ENCODE peak calls at places on chromosomes 13 and 19, in ten cellular contexts. N, W, Q, H, L, Y, D, C, M and V are unnamed samples.

GRCh38 chr13:48496271-48496670 is 36.6 kb downstream of the RCBTB2 start:
- DNase-seq in N (no peak), W (no peak), Q (no peak), H (no peak), L (no peak), Y (no peak), D (no peak), C (no peak), M (no peak), V (no peak)

GRCh38 chr13:37136187-37136586 is 30.7 kb upstream of the CSNK1A1L start:
- DNase-seq in N (no peak), W (no peak), Q (no peak), H (no peak), L (no peak), Y (no peak), D (no peak), C (no peak), M (peak; percentile 77), V (no peak)

GRCh38 chr19:472005-472858 is 11.4 kb upstream of the SHC2 start:
- DNase-seq in N (no peak), W (no peak), Q (no peak), H (no peak), L (no peak), Y (no peak), D (no peak), C (no peak), M (peak; percentile 15), V (no peak)

GRCh38 chr19:676343-677105 is at the start of gene FSTL3:
- DNase-seq in N (no peak), W (no peak), Q (no peak), H (peak; percentile 63), L (peak; percentile 34), Y (no peak), D (no peak), C (no peak), M (peak; percentile 49), V (no peak)

GRCh38 chr19:55694656-55695491 is 19.8 kb downstream of the EPN1 start:
- DNase-seq in N (no peak), W (no peak), Q (no peak), H (no peak), L (no peak), Y (no peak), D (no peak), C (no peak), M (no peak), V (no peak)

GRCh38 chr19:35140207-35140897 is 1.7 kb downstream of the FXYD1 start:
- DNase-seq in N (no peak), W (no peak), Q (no peak), H (peak; percentile 76), L (no peak), Y (no peak), D (no peak), C (no peak), M (no peak), V (peak; percentile 8)

GRCh38 chr13:41458187-41458938 is 1.0 kb downstream of the RGCC start:
- DNase-seq in N (peak; percentile 79), W (no peak), Q (peak; percentile 35), H (peak; percentile 59), L (peak; percentile 51), Y (peak; percentile 32), D (peak; percentile 67), C (peak; percentile 62), M (peak; percentile 22), V (peak; percentile 11)

GRCh38 chr13:24292476-24292875 is 16.9 kb upstream of the C1QTNF9 start:
- DNase-seq in N (no peak), W (no peak), Q (no peak), H (no peak), L (no peak), Y (no peak), D (no peak), C (no peak), M (no peak), V (no peak)

GRCh38 chr19:35856546-35857149 is at the start of gene KIRREL2:
- DNase-seq in N (peak; percentile 49), W (no peak), Q (no peak), H (no peak), L (peak; percentile 25), Y (no peak), D (peak; percentile 40), C (peak; percentile 10), M (no peak), V (peak; percentile 76)

GRCh38 chr19:4547303-4548237 is 7.7 kb upstream of the LRG1 start:
- DNase-seq in N (peak; percentile 63), W (no peak), Q (no peak), H (no peak), L (peak; percentile 45), Y (no peak), D (no peak), C (peak; percentile 11), M (no peak), V (peak; percentile 47)

GRCh38 chr13:30830638-30830965 is 75.5 kb upstream of the MEDAG start:
- DNase-seq in N (no peak), W (no peak), Q (no peak), H (no peak), L (no peak), Y (no peak), D (no peak), C (no peak), M (no peak), V (no peak)

GRCh38 chr13:40232321-40232720 is 434.1 kb downstream of the FOXO1 start:
- DNase-seq in N (no peak), W (no peak), Q (no peak), H (no peak), L (no peak), Y (no peak), D (no peak), C (no peak), M (peak; percentile 13), V (no peak)

GRCh38 chr13:27997904-27998522 is 9.5 kb upstream of the URAD start:
- DNase-seq in N (peak; percentile 67), W (no peak), Q (peak; percentile 7), H (no peak), L (peak; percentile 80), Y (no peak), D (peak; percentile 11), C (no peak), M (peak; percentile 46), V (peak; percentile 72)

GRCh38 chr19:36547001-36547732 is 19.1 kb upstream of the ZNF260 start:
- DNase-seq in N (no peak), W (no peak), Q (no peak), H (no peak), L (no peak), Y (no peak), D (no peak), C (no peak), M (peak; percentile 10), V (no peak)

GRCh38 chr13:100442095-100442832 is 146.3 kb downstream of the GGACT start:
- DNase-seq in N (no peak), W (no peak), Q (no peak), H (no peak), L (no peak), Y (peak; percentile 23), D (no peak), C (no peak), M (no peak), V (no peak)

GRCh38 chr19:14440049-14440448 is 6.9 kb downstream of the PKN1 start:
- DNase-seq in N (peak; percentile 89), W (no peak), Q (peak; percentile 66), H (peak; percentile 83), L (no peak), Y (no peak), D (peak; percentile 76), C (peak; percentile 69), M (no peak), V (no peak)

GRCh38 chr19:8576273-8576993 is 809 bp downstream of the MYO1F start:
- DNase-seq in N (peak; percentile 38), W (no peak), Q (no peak), H (no peak), L (no peak), Y (no peak), D (no peak), C (no peak), M (no peak), V (no peak)

GRCh38 chr19:47729468-47729798 is 15.9 kb upstream of the NOP53 start:
- DNase-seq in N (peak; percentile 64), W (no peak), Q (no peak), H (peak; percentile 79), L (peak; percentile 79), Y (no peak), D (no peak), C (peak; percentile 28), M (peak; percentile 97), V (no peak)

GRCh38 chr13:82627183-82627582 is 1255.1 kb downstream of the SLITRK1 start:
- DNase-seq in N (no peak), W (peak; percentile 63), Q (no peak), H (no peak), L (no peak), Y (peak; percentile 16), D (no peak), C (no peak), M (peak; percentile 82), V (no peak)

GRCh38 chr19:43562211-43562697 is 13.1 kb downstream of the XRCC1 start:
- DNase-seq in N (no peak), W (no peak), Q (no peak), H (no peak), L (no peak), Y (no peak), D (peak; percentile 5), C (no peak), M (no peak), V (no peak)

GRCh38 chr19:45613926-45614725 is 12.1 kb upstream of the GPR4 start:
- DNase-seq in N (peak; percentile 72), W (peak; percentile 55), Q (no peak), H (no peak), L (peak; percentile 40), Y (no peak), D (no peak), C (peak; percentile 25), M (peak; percentile 95), V (no peak)

GRCh38 chr13:20964904-20965303 is 62.4 kb upstream of the XPO4 start:
- DNase-seq in N (no peak), W (no peak), Q (no peak), H (no peak), L (no peak), Y (no peak), D (no peak), C (no peak), M (peak; percentile 45), V (no peak)

GRCh38 chr19:44345969-44346368 is 10.5 kb downstream of the ZNF112 start:
- DNase-seq in N (no peak), W (no peak), Q (no peak), H (no peak), L (no peak), Y (no peak), D (no peak), C (no peak), M (no peak), V (no peak)

GRCh38 chr13:48304132-48304876 is 753 bp downstream of the RB1 start:
- DNase-seq in N (peak; percentile 42), W (peak; percentile 7), Q (no peak), H (peak; percentile 57), L (peak; percentile 22), Y (peak; percentile 33), D (peak; percentile 45), C (no peak), M (peak; percentile 71), V (no peak)

GRCh38 chr13:48634631-48635030 is 19.1 kb upstream of the CYSLTR2 start:
- DNase-seq in N (no peak), W (no peak), Q (no peak), H (no peak), L (no peak), Y (no peak), D (no peak), C (no peak), M (no peak), V (no peak)

GRCh38 chr19:6476155-6476895 is 5.3 kb downstream of the DENND1C start:
- DNase-seq in N (peak; percentile 84), W (no peak), Q (peak; percentile 51), H (peak; percentile 71), L (peak; percentile 98), Y (no peak), D (peak; percentile 60), C (peak; percentile 44), M (peak; percentile 38), V (no peak)

GRCh38 chr19:19643158-19644053 is at the start of gene GMIP:
- DNase-seq in N (peak; percentile 92), W (no peak), Q (peak; percentile 88), H (peak; percentile 82), L (peak; percentile 87), Y (peak; percentile 29), D (peak; percentile 92), C (peak; percentile 79), M (peak; percentile 63), V (peak; percentile 76)

GRCh38 chr19:36916991-36917390 is 859 bp downstream of the ZNF568 start:
- DNase-seq in N (peak; percentile 9), W (no peak), Q (no peak), H (no peak), L (no peak), Y (no peak), D (no peak), C (no peak), M (peak; percentile 28), V (peak; percentile 18)